ENCODE peak calls at places on chromosomes 5 and 9, in four cellular contexts. One of them, this sample, is unnamed.

GRCh38 chr9:92739346-92740014 is 25.2 kb downstream of the BICD2 start:
- DNase-seq in A549: no peak
- DNase-seq in HCT116: no peak
- DNase-seq in HepG2: no peak
- DNase-seq in this sample: no peak

GRCh38 chr9:84871983-84872382 is 202.5 kb downstream of the NTRK2 start:
- DNase-seq in A549: no peak
- DNase-seq in HCT116: no peak
- DNase-seq in HepG2: no peak
- DNase-seq in this sample: no peak

GRCh38 chr5:159877894-159878448 is 38.3 kb upstream of the ADRA1B start:
- DNase-seq in A549: no peak
- DNase-seq in HCT116: no peak
- DNase-seq in HepG2: no peak
- DNase-seq in this sample: no peak

GRCh38 chr5:174503461-174504265 is 220.7 kb upstream of the MSX2 start:
- DNase-seq in A549: peak
- DNase-seq in HCT116: peak
- DNase-seq in HepG2: no peak
- DNase-seq in this sample: peak

GRCh38 chr5:140038373-140038957 is 4.6 kb downstream of the NRG2 start:
- DNase-seq in A549: no peak
- DNase-seq in HCT116: no peak
- DNase-seq in HepG2: no peak
- DNase-seq in this sample: peak

GRCh38 chr5:1346627-1347440 is 1.9 kb upstream of the CLPTM1L start:
- DNase-seq in A549: no peak
- DNase-seq in HCT116: no peak
- DNase-seq in HepG2: no peak
- DNase-seq in this sample: no peak

GRCh38 chr5:69213513-69214215 is 21.0 kb upstream of the CDK7 start:
- DNase-seq in A549: peak
- DNase-seq in HCT116: no peak
- DNase-seq in HepG2: peak
- DNase-seq in this sample: no peak

GRCh38 chr9:87445646-87446045 is 52.0 kb upstream of the DAPK1 start:
- DNase-seq in A549: peak
- DNase-seq in HCT116: peak
- DNase-seq in HepG2: no peak
- DNase-seq in this sample: no peak

GRCh38 chr9:3299872-3300271 is 225.9 kb downstream of the RFX3 start:
- DNase-seq in A549: no peak
- DNase-seq in HCT116: no peak
- DNase-seq in HepG2: no peak
- DNase-seq in this sample: no peak

GRCh38 chr9:5466776-5467175 is 16.4 kb downstream of the CD274 start:
- DNase-seq in A549: no peak
- DNase-seq in HCT116: no peak
- DNase-seq in HepG2: no peak
- DNase-seq in this sample: no peak

GRCh38 chr9:5622019-5622418 is 6.9 kb upstream of the RIC1 start:
- DNase-seq in A549: peak
- DNase-seq in HCT116: no peak
- DNase-seq in HepG2: no peak
- DNase-seq in this sample: no peak

GRCh38 chr9:98888794-98889495 is 54.8 kb upstream of the COL15A1 start:
- DNase-seq in A549: no peak
- DNase-seq in HCT116: no peak
- DNase-seq in HepG2: no peak
- DNase-seq in this sample: no peak

DNA sequence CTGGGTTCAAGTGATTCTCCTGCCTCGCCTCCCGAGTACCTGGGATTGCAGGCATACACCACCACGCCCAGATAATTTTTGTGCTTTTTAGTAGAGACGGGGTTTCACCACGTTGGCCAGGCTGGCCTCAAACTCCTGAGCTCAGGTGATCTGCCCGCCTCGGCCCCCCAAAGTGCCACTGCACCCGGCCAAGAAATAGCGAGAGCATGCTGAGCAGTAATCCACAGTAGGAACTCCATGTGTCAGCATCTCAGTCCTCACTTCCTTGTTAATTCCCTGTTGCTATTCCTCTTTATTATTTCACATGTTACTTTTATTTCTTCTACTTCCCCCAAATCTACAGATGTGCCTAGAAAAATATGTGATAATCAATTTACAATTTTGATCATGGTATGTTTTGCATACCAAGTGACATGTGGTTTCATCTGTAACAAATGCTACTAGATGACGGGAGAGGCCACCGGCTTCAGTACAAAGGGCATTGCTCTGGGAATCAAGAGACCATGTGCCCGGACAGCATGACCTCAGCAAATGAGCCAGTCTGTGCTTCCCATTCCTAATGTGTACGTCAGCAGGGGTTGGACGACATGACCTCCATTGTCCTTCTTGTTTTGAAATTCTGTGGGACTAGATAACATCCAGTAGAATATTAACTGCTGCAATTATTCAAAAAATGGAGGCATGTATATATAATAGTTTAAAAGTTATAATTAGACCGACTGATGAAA is 61.6 kb downstream of the FNBP1 start:
- DNase-seq in A549: peak
- DNase-seq in HCT116: no peak
- DNase-seq in HepG2: peak
- DNase-seq in this sample: no peak
- TF ChIP-seq REST in A549: no peak
- TF ChIP-seq REST in HCT116: no peak
- TF ChIP-seq REST in HepG2: no peak
- TF ChIP-seq REST in this sample: no peak

DNA sequence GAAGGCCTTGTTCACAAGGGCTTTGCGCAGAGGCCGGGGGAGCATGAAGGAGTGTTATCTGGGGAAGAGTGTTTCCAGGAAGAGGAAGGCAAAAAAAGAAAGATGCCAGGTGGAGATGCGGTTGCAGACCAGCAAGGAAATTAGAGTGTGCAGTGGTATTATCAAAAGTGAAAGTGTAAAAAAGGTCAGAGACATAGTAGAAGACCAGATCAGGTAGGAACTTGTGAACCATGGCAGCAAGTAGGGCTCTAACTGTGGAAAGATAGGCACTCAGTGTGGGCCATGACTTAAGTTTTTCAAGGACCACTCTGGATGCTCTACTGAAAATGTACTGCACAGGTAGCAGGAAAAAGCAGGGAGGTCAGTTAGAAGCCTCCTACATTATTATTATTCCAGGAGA is 90.1 kb upstream of the SPOCK1 start:
- DNase-seq in A549: no peak
- DNase-seq in HCT116: no peak
- DNase-seq in HepG2: no peak
- DNase-seq in this sample: no peak
- H3K27ac ChIP-seq in A549: no peak
- H3K27ac ChIP-seq in HCT116: no peak
- H3K27ac ChIP-seq in HepG2: no peak
- H3K27ac ChIP-seq in this sample: no peak

GRCh38 chr5:33997331-33997983 is 10.4 kb downstream of the AMACR start:
- DNase-seq in A549: peak
- DNase-seq in HCT116: peak
- DNase-seq in HepG2: peak
- DNase-seq in this sample: peak
- TF ChIP-seq REST in A549: no peak
- TF ChIP-seq REST in HCT116: no peak
- TF ChIP-seq REST in HepG2: no peak
- TF ChIP-seq REST in this sample: no peak

GRCh38 chr5:145858929-145859328 is 13.9 kb downstream of the GRXCR2 start:
- DNase-seq in A549: no peak
- DNase-seq in HCT116: no peak
- DNase-seq in HepG2: no peak
- DNase-seq in this sample: no peak

GRCh38 chr5:145859451-145859850 is 13.4 kb downstream of the GRXCR2 start:
- DNase-seq in A549: no peak
- DNase-seq in HCT116: no peak
- DNase-seq in HepG2: no peak
- DNase-seq in this sample: no peak

GRCh38 chr5:145856285-145856818 is 16.5 kb downstream of the GRXCR2 start:
- DNase-seq in A549: no peak
- DNase-seq in HCT116: no peak
- DNase-seq in HepG2: peak
- DNase-seq in this sample: no peak

GRCh38 chr5:145863005-145863404 is 9.8 kb downstream of the GRXCR2 start:
- DNase-seq in A549: no peak
- DNase-seq in HCT116: no peak
- DNase-seq in HepG2: peak
- DNase-seq in this sample: no peak

DNA sequence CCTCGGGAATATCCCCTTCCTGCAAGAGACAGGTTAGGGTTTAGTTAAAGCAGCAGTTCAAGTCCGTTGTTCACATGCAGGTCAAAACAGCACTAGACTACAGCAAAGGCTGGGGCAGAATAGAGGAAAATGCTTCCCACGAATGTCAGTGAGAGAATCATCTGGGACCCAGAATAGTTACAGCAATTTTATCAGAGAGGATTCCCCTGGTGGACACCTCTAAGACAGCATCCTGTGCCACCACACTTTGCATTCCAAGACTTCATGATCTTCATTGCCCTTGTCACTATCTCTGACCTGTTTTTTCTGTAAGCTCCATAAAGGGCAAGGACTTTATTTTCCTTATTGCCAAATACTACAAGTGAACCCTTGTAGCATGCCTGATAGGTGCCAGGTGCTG is 12.9 kb downstream of the GRXCR2 start:
- DNase-seq in A549: no peak
- DNase-seq in HCT116: no peak
- DNase-seq in HepG2: no peak
- DNase-seq in this sample: no peak
- H3K27ac ChIP-seq in A549: no peak
- H3K27ac ChIP-seq in HCT116: no peak
- H3K27ac ChIP-seq in HepG2: no peak
- H3K27ac ChIP-seq in this sample: no peak

DNA sequence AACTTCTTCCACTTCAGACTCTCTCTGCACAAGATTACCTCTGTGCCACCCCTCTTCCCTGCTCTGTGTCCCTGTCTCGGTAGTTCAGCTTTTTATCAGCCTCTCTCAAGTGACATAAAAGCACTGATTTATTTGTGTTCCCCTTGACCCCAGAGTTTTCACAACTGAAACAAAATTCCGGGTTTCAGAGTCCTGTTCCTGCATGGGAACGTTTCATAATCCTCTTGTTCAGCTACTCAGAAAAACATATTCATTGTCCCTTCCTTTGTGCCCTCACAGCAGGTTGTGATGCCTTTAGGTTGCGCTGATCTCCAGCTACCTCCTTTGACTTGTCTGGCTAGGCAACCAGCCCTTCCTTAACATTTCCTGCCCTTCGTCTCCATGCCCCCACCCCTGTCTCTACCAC is 13.7 kb upstream of the ITGA1 start:
- DNase-seq in A549: no peak
- DNase-seq in HCT116: no peak
- DNase-seq in HepG2: no peak
- DNase-seq in this sample: no peak
- TF ChIP-seq REST in A549: no peak
- TF ChIP-seq REST in HCT116: no peak
- TF ChIP-seq REST in HepG2: no peak
- TF ChIP-seq REST in this sample: no peak

DNA sequence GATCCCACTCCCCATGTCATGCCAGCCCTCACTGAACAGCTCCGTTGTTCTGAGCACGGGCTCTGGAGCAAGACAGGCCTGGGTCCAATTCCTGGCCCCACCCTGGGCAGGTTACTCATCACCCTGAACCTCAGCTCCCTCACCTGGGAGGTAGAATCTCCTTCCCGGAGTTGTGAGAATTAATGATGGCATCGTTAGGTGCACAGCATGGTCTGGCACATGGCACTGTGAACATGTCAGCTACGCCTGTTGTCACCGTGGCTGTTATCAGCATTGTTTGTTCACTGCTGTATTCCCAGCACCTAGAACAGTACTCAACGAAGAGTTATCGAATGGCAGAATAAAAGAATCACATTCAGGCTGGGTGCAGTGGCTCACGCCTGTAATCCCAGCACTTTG is 43.0 kb downstream of the LRSAM1 start:
- DNase-seq in A549: no peak
- DNase-seq in HCT116: no peak
- DNase-seq in HepG2: no peak
- DNase-seq in this sample: no peak
- H3K27ac ChIP-seq in A549: no peak
- H3K27ac ChIP-seq in HCT116: no peak
- H3K27ac ChIP-seq in HepG2: no peak
- H3K27ac ChIP-seq in this sample: no peak

DNA sequence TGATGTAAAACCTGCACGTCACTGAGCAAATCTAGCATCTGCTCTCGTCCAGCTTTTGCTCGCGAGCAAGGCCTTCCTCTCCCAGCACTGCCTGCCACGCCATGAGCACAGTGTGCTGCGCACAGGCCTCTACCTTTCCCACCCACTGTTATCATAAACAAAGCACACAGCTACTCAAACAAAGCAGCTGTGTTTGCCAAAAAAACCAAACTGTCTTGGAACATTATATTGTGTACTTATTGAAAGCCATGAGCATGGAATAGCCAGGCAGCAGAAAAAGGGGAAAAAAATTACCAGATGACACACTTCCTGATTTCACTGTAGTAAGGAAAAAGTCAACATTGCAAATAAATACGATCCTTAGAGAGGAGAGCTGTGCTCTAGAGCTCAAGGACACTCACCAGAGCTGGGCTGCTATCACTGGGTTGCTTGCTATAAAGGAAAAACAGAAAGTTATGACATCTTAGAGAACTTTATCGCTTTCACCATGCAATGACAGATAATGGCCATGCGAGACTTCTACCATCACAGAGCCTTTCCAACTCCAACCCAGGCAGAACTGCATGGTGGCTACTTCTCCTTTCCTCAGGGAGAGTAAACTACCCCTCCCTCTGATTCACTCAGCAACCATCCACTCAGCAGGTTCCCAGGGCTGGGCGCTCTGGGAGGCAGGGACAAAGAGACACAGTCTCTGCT is 69.6 kb downstream of the EPB41L4B start:
- DNase-seq in A549: peak
- DNase-seq in HCT116: no peak
- DNase-seq in HepG2: peak
- DNase-seq in this sample: peak
- TF ChIP-seq REST in A549: no peak
- TF ChIP-seq REST in HCT116: no peak
- TF ChIP-seq REST in HepG2: no peak
- TF ChIP-seq REST in this sample: no peak

GRCh38 chr9:17018540-17019196 is 116.2 kb upstream of the CNTLN start:
- DNase-seq in A549: no peak
- DNase-seq in HCT116: no peak
- DNase-seq in HepG2: no peak
- DNase-seq in this sample: no peak
- H3K27ac ChIP-seq in A549: no peak
- H3K27ac ChIP-seq in HCT116: no peak
- H3K27ac ChIP-seq in HepG2: no peak
- H3K27ac ChIP-seq in this sample: no peak